ENCODE peak calls at places on chromosomes 12 and 14, in six cellular contexts. S is lower leg skin, I is heart left ventricle, A is esophagus squamous epithelium, O is body of pancreas, K is upper lobe of left lung. D is an unnamed sample.
A peak's percentile ranks its signal among the peaks of the same experiment; 100 is the strongest.

GRCh38 chr14:76953196-76953945 is 75.1 kb downstream of the IRF2BPL start:
- DNase-seq in S (peak; percentile 91), I (peak; percentile 75), A (no peak), O (peak; percentile 74), K (peak; percentile 87), D (peak; percentile 66)

GRCh38 chr14:99538275-99538674 is 57.1 kb downstream of the CCNK start:
- DNase-seq in S (no peak), I (no peak), A (no peak), O (no peak), K (no peak), D (no peak)

GRCh38 chr14:103627073-103628025 is 1.7 kb upstream of the KLC1 start:
- DNase-seq in S (no peak), I (no peak), A (no peak), O (no peak), K (no peak), D (no peak)

GRCh38 chr14:21068521-21069387 is 1.4 kb upstream of the ARHGEF40 start:
- DNase-seq in S (peak; percentile 88), I (peak; percentile 65), A (no peak), O (peak; percentile 68), K (peak; percentile 67), D (no peak)

GRCh38 chr12:48973992-48974673 is 2.6 kb upstream of the WNT10B start:
- DNase-seq in S (no peak), I (no peak), A (no peak), O (peak; percentile 47), K (peak; percentile 51), D (no peak)

GRCh38 chr14:101471723-101472517 is 89.4 kb upstream of the DIO3 start:
- DNase-seq in S (peak; percentile 82), I (no peak), A (no peak), O (no peak), K (no peak), D (no peak)

GRCh38 chr14:36996133-36996856 is 176.1 kb downstream of the SLC25A21 start:
- DNase-seq in S (no peak), I (no peak), A (no peak), O (no peak), K (no peak), D (no peak)

GRCh38 chr12:70849265-70849960 is 71.1 kb downstream of the PTPRR start:
- DNase-seq in S (no peak), I (no peak), A (no peak), O (no peak), K (no peak), D (no peak)

GRCh38 chr12:6852651-6853354 is 853 bp downstream of the USP5 start:
- DNase-seq in S (no peak), I (no peak), A (no peak), O (no peak), K (no peak), D (no peak)

GRCh38 chr12:4178424-4179184 is 95.0 kb upstream of the CCND2 start:
- DNase-seq in S (no peak), I (no peak), A (no peak), O (no peak), K (no peak), D (no peak)

GRCh38 chr12:91432079-91432478 is 249.5 kb upstream of the DCN start:
- DNase-seq in S (no peak), I (no peak), A (no peak), O (no peak), K (no peak), D (no peak)

GRCh38 chr12:62372825-62373224 is 93.8 kb upstream of the MON2 start:
- DNase-seq in S (no peak), I (no peak), A (no peak), O (no peak), K (no peak), D (no peak)

GRCh38 chr12:7131502-7131866 is 1.3 kb downstream of the CLSTN3 start:
- DNase-seq in S (no peak), I (no peak), A (no peak), O (no peak), K (no peak), D (no peak)

GRCh38 chr12:124299628-124300388 is 4.9 kb downstream of the RFLNA start:
- DNase-seq in S (no peak), I (no peak), A (no peak), O (no peak), K (no peak), D (no peak)

GRCh38 chr12:54624316-54625279 is 10.1 kb downstream of the LACRT start:
- DNase-seq in S (no peak), I (no peak), A (no peak), O (no peak), K (no peak), D (no peak)

GRCh38 chr12:110920324-110920910 is at the start of gene MYL2:
- DNase-seq in S (no peak), I (peak; percentile 84), A (no peak), O (no peak), K (no peak), D (no peak)

GRCh38 chr14:23306412-23307145 is at the start of gene BCL2L2:
- DNase-seq in S (peak; percentile 98), I (peak; percentile 93), A (no peak), O (peak; percentile 92), K (peak; percentile 93), D (peak; percentile 69)

GRCh38 chr12:57838594-57839302 is 7.8 kb downstream of the CTDSP2 start:
- DNase-seq in S (no peak), I (no peak), A (no peak), O (no peak), K (no peak), D (no peak)

GRCh38 chr12:94322346-94322745 is 137.3 kb downstream of the CEP83 start:
- DNase-seq in S (no peak), I (no peak), A (no peak), O (no peak), K (no peak), D (no peak)

GRCh38 chr12:56128669-56129209 is 672 bp downstream of the ESYT1 start:
- DNase-seq in S (peak; percentile 92), I (no peak), A (no peak), O (no peak), K (no peak), D (no peak)

GRCh38 chr12:20950248-20950647 is 139.7 kb downstream of the SLCO1B3 start:
- DNase-seq in S (no peak), I (no peak), A (no peak), O (no peak), K (no peak), D (no peak)

GRCh38 chr12:2510066-2510465 is 284.7 kb upstream of the FKBP4 start:
- DNase-seq in S (no peak), I (peak; percentile 57), A (no peak), O (no peak), K (no peak), D (no peak)

GRCh38 chr12:27277846-27278260 is 33.8 kb downstream of the STK38L start:
- DNase-seq in S (no peak), I (peak; percentile 63), A (no peak), O (peak; percentile 29), K (no peak), D (no peak)

GRCh38 chr14:67480011-67480410 is 8.5 kb downstream of the TMEM229B start:
- DNase-seq in S (no peak), I (no peak), A (no peak), O (no peak), K (no peak), D (no peak)

GRCh38 chr14:94612580-94613554 is 676 bp downstream of the SERPINA3 start:
- DNase-seq in S (peak; percentile 75), I (no peak), A (no peak), O (no peak), K (no peak), D (no peak)

GRCh38 chr14:70714055-70714550 is 72.4 kb downstream of the TTC9 start:
- DNase-seq in S (no peak), I (peak; percentile 41), A (no peak), O (peak; percentile 51), K (no peak), D (no peak)

GRCh38 chr12:132238487-132239248 is 90.7 kb downstream of the GALNT9 start:
- DNase-seq in S (no peak), I (no peak), A (no peak), O (no peak), K (no peak), D (no peak)

GRCh38 chr12:124302807-124303578 is 8.1 kb downstream of the RFLNA start:
- DNase-seq in S (no peak), I (no peak), A (no peak), O (no peak), K (no peak), D (no peak)

GRCh38 chr14:83416476-83416875 is 1882.8 kb upstream of the SEL1L start:
- DNase-seq in S (no peak), I (no peak), A (no peak), O (no peak), K (no peak), D (no peak)

GRCh38 chr12:113103756-113104450 is 31.7 kb downstream of the RASAL1 start:
- DNase-seq in S (no peak), I (no peak), A (no peak), O (peak; percentile 63), K (peak; percentile 53), D (peak; percentile 57)

GRCh38 chr14:21537088-21537424 is 10.9 kb upstream of the SALL2 start:
- DNase-seq in S (no peak), I (no peak), A (no peak), O (no peak), K (no peak), D (no peak)

GRCh38 chr14:93040443-93040842 is 75.3 kb downstream of the ITPK1 start:
- DNase-seq in S (no peak), I (no peak), A (no peak), O (no peak), K (peak; percentile 41), D (no peak)

GRCh38 chr14:93041002-93041401 is 74.7 kb downstream of the ITPK1 start:
- DNase-seq in S (no peak), I (no peak), A (no peak), O (no peak), K (no peak), D (no peak)

GRCh38 chr14:93041830-93042229 is 73.9 kb downstream of the ITPK1 start:
- DNase-seq in S (no peak), I (no peak), A (no peak), O (no peak), K (no peak), D (no peak)

GRCh38 chr14:93037354-93037753 is 78.4 kb downstream of the ITPK1 start:
- DNase-seq in S (no peak), I (no peak), A (no peak), O (no peak), K (no peak), D (no peak)

GRCh38 chr14:93039649-93040315 is 75.9 kb downstream of the ITPK1 start:
- DNase-seq in S (no peak), I (no peak), A (no peak), O (no peak), K (peak; percentile 80), D (no peak)
- TF ChIP-seq POLR2A in S (no peak), I (no peak), A (no peak), O (no peak), K (no peak), D (no peak)

GRCh38 chr12:23217716-23218115 is 592.7 kb downstream of the ETNK1 start:
- DNase-seq in S (no peak), I (no peak), A (no peak), O (no peak), K (no peak), D (no peak)
- TF ChIP-seq POLR2A in S (no peak), I (no peak), A (no peak), O (no peak), K (no peak), D (no peak)

GRCh38 chr12:45217846-45218245 is 2.0 kb downstream of the ANO6 start:
- DNase-seq in S (no peak), I (no peak), A (no peak), O (no peak), K (no peak), D (no peak)
- TF ChIP-seq POLR2A in S (no peak), I (no peak), A (no peak), O (no peak), K (no peak), D (no peak)

GRCh38 chr14:52729925-52730707 is at the start of gene STYX:
- DNase-seq in S (peak; percentile 99), I (peak; percentile 98), A (peak; percentile 96), O (peak; percentile 99), K (peak; percentile 100), D (peak; percentile 66)
- TF ChIP-seq POLR2A in S (no peak), I (peak; percentile 53), A (peak; percentile 91), O (peak; percentile 71), K (peak; percentile 96), D (peak; percentile 93)